ENCODE peak calls at places on chromosome 22, in four cellular contexts. G, C, B and Z are unnamed samples.

GRCh38 chr22:43101306-43101705 is 9.2 kb upstream of the BIK start:
- DNase-seq in C (no peak), B (no peak), G (no peak), Z (no peak)

GRCh38 chr22:17239156-17239701 is 20.0 kb upstream of the ADA2 start:
- DNase-seq in G (no peak), C (no peak), B (no peak), Z (no peak)

GRCh38 chr22:39699631-39700348 is 129.2 kb downstream of the CACNA1I start:
- DNase-seq in C (no peak), B (no peak), G (no peak), Z (no peak)

GRCh38 chr22:42757475-42757874 is 36.8 kb upstream of the A4GALT start:
- DNase-seq in G (no peak), B (no peak), C (peak), Z (peak)

GRCh38 chr22:39240841-39241631 is 3.7 kb downstream of the PDGFB start:
- DNase-seq in B (no peak), C (no peak), G (no peak), Z (peak)

GRCh38 chr22:32764330-32765116 is 37.0 kb upstream of the TIMP3 start:
- DNase-seq in G (no peak), C (peak), B (no peak), Z (peak)

GRCh38 chr22:39184586-39185577 is 32.4 kb upstream of the CBX7 start:
- DNase-seq in B (no peak), C (no peak), G (no peak), Z (no peak)

GRCh38 chr22:36659762-36660509 is 43.6 kb downstream of the CACNG2 start:
- DNase-seq in G (no peak), C (peak), B (no peak), Z (peak)

GRCh38 chr22:44534335-44534734 is 36.3 kb upstream of the RTL6 start:
- DNase-seq in B (no peak), G (no peak), C (no peak), Z (no peak)

GRCh38 chr22:41417622-41418390 is 28.8 kb downstream of the TOB2 start:
- DNase-seq in G (no peak), C (no peak), B (no peak), Z (no peak)

GRCh38 chr22:37967147-37967546 is 13.6 kb downstream of the POLR2F start:
- DNase-seq in B (no peak), G (no peak), C (peak), Z (no peak)

GRCh38 chr22:40660725-40661124 is 18.6 kb upstream of the MCHR1 start:
- DNase-seq in B (no peak), C (no peak), G (no peak), Z (no peak)

GRCh38 chr22:36253523-36254490 is 874 bp downstream of the APOL1 start:
- DNase-seq in B (no peak), C (no peak), G (peak), Z (no peak)

GRCh38 chr22:42780070-42780540 is 59.4 kb upstream of the A4GALT start:
- DNase-seq in C (peak), G (peak), B (peak), Z (peak)

GRCh38 chr22:37501176-37501609 is 15.0 kb upstream of the MFNG start:
- DNase-seq in B (no peak), C (no peak), G (no peak), Z (no peak)

GRCh38 chr22:38040953-38041759 is 16.0 kb upstream of the PICK1 start:
- DNase-seq in C (peak), G (no peak), B (no peak), Z (no peak)

GRCh38 chr22:37686002-37686982 is at the start of gene NOL12:
- DNase-seq in G (peak), C (peak), B (peak), Z (peak)

GRCh38 chr22:31616315-31616980 is 45.6 kb downstream of the PISD start:
- DNase-seq in G (no peak), B (no peak), C (no peak), Z (no peak)

GRCh38 chr22:42686756-42687491 is 33.7 kb downstream of the A4GALT start:
- DNase-seq in G (no peak), B (no peak), C (no peak), Z (no peak)

GRCh38 chr22:42347281-42347824 is 76.9 kb upstream of the TCF20 start:
- DNase-seq in G (no peak), B (no peak), C (no peak), Z (no peak)

DNA sequence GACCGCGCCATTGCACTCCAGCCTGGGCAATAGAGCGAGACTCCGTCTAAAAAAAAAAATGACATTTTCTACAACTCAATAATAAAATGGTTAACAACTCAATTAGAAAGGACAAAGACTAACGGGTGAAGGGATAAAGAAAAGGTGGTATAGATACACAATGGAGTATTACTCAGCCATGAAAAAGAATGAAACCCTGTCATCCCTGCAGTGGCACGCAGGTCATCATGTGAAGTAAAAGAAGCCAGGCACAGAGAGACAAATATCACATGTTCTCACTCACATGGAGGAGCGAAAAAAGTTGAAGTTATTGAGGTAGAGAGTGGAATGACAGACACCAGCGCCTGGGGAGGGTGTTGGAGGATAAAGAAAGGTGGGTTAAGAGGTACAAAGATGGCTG is 39.0 kb downstream of the WNT7B start:
- DNase-seq in G (no peak), C (no peak), B (no peak), Z (no peak)
- H3K56ac ChIP-seq in G (no peak), C (no peak), B (no peak), Z (no peak)

DNA sequence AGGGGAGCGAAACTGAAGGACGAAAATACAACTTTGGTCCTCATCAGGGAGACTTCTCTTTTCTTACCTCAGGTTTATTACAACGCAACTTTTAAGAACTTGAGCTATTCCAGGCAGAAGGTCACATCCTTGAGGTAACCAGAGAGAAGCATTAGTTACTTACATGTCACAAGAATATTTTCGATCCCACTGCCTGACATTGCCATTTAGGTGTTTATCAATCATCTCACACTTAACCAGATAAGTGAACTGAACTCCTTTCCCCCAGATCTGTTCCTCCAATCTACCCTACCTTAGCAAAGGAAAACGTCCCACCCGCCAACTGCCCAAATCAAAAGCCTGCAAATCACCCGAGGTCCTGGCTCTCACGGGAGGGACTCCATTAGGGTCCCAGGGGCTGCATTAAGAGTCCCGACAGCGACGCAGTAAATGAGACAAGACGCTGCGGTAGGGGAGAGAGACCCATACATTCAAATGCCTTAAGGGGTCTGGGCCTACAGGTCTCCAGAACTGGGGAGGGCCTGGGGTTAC is 734 bp downstream of the ZNF280B start:
- DNase-seq in C (no peak), G (no peak), B (no peak), Z (peak)
- H3K56ac ChIP-seq in C (no peak), G (no peak), B (no peak), Z (peak)

DNA sequence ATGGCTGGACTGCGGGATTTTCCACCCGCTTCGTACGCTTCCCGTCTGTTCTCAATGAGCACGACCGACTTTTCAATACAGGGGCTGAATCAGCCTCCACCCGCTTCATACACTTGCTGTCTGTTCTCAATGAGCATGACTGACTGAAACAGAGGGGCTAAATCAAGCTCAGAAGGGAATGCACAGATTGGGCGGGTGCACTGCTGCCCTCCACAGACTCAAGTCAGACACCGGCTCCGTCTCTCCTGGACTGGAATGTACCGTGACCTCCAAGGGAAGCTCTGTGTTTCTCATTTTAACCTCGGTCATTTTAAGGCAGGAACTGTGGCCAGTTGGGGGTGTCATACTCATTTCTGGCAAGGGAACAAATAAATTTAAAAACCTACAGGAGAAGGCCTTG is 48.4 kb downstream of the BRD1 start:
- DNase-seq in C (no peak), G (no peak), B (no peak), Z (no peak)
- H3K56ac ChIP-seq in C (no peak), G (no peak), B (no peak), Z (no peak)

GRCh38 chr22:19931514-19931913 is 10.1 kb upstream of the COMT start:
- DNase-seq in G (no peak), C (no peak), B (no peak), Z (no peak)
- H3K56ac ChIP-seq in G (no peak), C (no peak), B (no peak), Z (no peak)

GRCh38 chr22:29726512-29727247 is 6.9 kb downstream of the CABP7 start:
- DNase-seq in G (no peak), B (no peak), C (no peak), Z (no peak)

GRCh38 chr22:29726104-29726503 is 6.3 kb downstream of the CABP7 start:
- DNase-seq in B (no peak), C (no peak), G (no peak), Z (no peak)

GRCh38 chr22:29729161-29729560 is 9.4 kb downstream of the CABP7 start:
- DNase-seq in B (no peak), G (no peak), C (no peak), Z (no peak)

GRCh38 chr22:29724843-29725242 is 5.0 kb downstream of the CABP7 start:
- DNase-seq in B (no peak), G (no peak), C (no peak), Z (no peak)

DNA sequence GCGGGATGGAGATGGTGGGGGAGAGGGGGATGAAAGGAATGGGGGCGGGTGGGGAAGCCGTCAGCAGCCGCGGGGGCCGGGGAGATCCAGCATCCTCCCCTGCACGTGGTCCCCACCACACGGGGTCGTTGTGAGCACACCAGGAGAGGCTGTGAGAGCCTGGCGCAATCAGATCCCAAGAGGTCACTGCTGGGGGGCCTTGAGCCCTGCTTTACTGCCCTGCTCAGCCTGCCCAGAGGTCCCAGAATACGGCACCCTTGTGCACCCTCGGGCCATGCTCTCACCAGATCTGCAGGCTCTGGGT is 7.4 kb downstream of the CABP7 start:
- DNase-seq in G (peak), B (no peak), C (peak), Z (peak)
- H3K56ac ChIP-seq in G (no peak), B (no peak), C (no peak), Z (no peak)

GRCh38 chr22:25748704-25749103 is 6.7 kb downstream of the MYO18B start:
- DNase-seq in G (no peak), B (no peak), C (no peak), Z (no peak)
- H3K56ac ChIP-seq in G (no peak), B (no peak), C (no peak), Z (no peak)